ENCODE peak calls at places on chromosomes 12 and 14, in seven cellular contexts. One of them, this sample, is unnamed. For H3K4me1, the result is how much of the 10 kb centered on the place peaks cover.

GRCh38 chr12:45183263-45183662 is 32.6 kb upstream of the ANO6 start:
- DNase-seq in Karpas-422: no peak
- DNase-seq in adrenal gland: no peak
- DNase-seq in prostate gland: no peak
- DNase-seq in OCI-LY7: peak
- DNase-seq in naive thymus-derived CD4-positive, alpha-beta T cell: no peak
- DNase-seq in CD4-positive, CD25-positive, alpha-beta regulatory T cell: peak
- DNase-seq in this sample: peak

GRCh38 chr14:35224615-35225014 is 67.6 kb upstream of the PSMA6 start:
- DNase-seq in OCI-LY7: no peak
- DNase-seq in CD4-positive, CD25-positive, alpha-beta regulatory T cell: no peak
- DNase-seq in naive thymus-derived CD4-positive, alpha-beta T cell: no peak
- DNase-seq in Karpas-422: no peak
- DNase-seq in prostate gland: no peak
- DNase-seq in adrenal gland: no peak
- DNase-seq in this sample: no peak

GRCh38 chr14:33406766-33407165 is 468.1 kb downstream of the NPAS3 start:
- DNase-seq in adrenal gland: no peak
- DNase-seq in OCI-LY7: no peak
- DNase-seq in prostate gland: no peak
- DNase-seq in CD4-positive, CD25-positive, alpha-beta regulatory T cell: no peak
- DNase-seq in Karpas-422: no peak
- DNase-seq in naive thymus-derived CD4-positive, alpha-beta T cell: no peak
- DNase-seq in this sample: no peak

GRCh38 chr12:84874125-84874824 is 38.3 kb downstream of the SLC6A15 start:
- DNase-seq in OCI-LY7: peak
- DNase-seq in CD4-positive, CD25-positive, alpha-beta regulatory T cell: peak
- DNase-seq in prostate gland: no peak
- DNase-seq in Karpas-422: peak
- DNase-seq in naive thymus-derived CD4-positive, alpha-beta T cell: no peak
- DNase-seq in adrenal gland: no peak
- DNase-seq in this sample: peak

GRCh38 chr12:132030367-132031038 is 80.8 kb downstream of the EP400 start:
- DNase-seq in prostate gland: no peak
- DNase-seq in OCI-LY7: no peak
- DNase-seq in adrenal gland: no peak
- DNase-seq in CD4-positive, CD25-positive, alpha-beta regulatory T cell: no peak
- DNase-seq in naive thymus-derived CD4-positive, alpha-beta T cell: no peak
- DNase-seq in Karpas-422: no peak
- DNase-seq in this sample: no peak

GRCh38 chr12:73308747-73309146 is 1036.6 kb downstream of the TRHDE start:
- DNase-seq in CD4-positive, CD25-positive, alpha-beta regulatory T cell: no peak
- DNase-seq in Karpas-422: no peak
- DNase-seq in OCI-LY7: no peak
- DNase-seq in adrenal gland: no peak
- DNase-seq in prostate gland: no peak
- DNase-seq in naive thymus-derived CD4-positive, alpha-beta T cell: no peak
- DNase-seq in this sample: no peak

GRCh38 chr14:77003960-77004710 is 24.4 kb downstream of the IRF2BPL start:
- DNase-seq in OCI-LY7: no peak
- DNase-seq in naive thymus-derived CD4-positive, alpha-beta T cell: no peak
- DNase-seq in adrenal gland: no peak
- DNase-seq in Karpas-422: no peak
- DNase-seq in CD4-positive, CD25-positive, alpha-beta regulatory T cell: no peak
- DNase-seq in prostate gland: no peak
- DNase-seq in this sample: peak

GRCh38 chr14:32513571-32514009 is 184.5 kb downstream of the AKAP6 start:
- DNase-seq in naive thymus-derived CD4-positive, alpha-beta T cell: no peak
- DNase-seq in OCI-LY7: no peak
- DNase-seq in prostate gland: no peak
- DNase-seq in Karpas-422: no peak
- DNase-seq in CD4-positive, CD25-positive, alpha-beta regulatory T cell: no peak
- DNase-seq in adrenal gland: no peak
- DNase-seq in this sample: no peak

GRCh38 chr12:129789921-129790320 is 113.9 kb downstream of the TMEM132D start:
- DNase-seq in prostate gland: no peak
- DNase-seq in adrenal gland: no peak
- DNase-seq in naive thymus-derived CD4-positive, alpha-beta T cell: no peak
- DNase-seq in Karpas-422: no peak
- DNase-seq in OCI-LY7: no peak
- DNase-seq in CD4-positive, CD25-positive, alpha-beta regulatory T cell: no peak
- DNase-seq in this sample: no peak

GRCh38 chr12:49762468-49762847 is 21.1 kb downstream of the TMBIM6 start:
- DNase-seq in naive thymus-derived CD4-positive, alpha-beta T cell: no peak
- DNase-seq in OCI-LY7: no peak
- DNase-seq in adrenal gland: no peak
- DNase-seq in CD4-positive, CD25-positive, alpha-beta regulatory T cell: peak
- DNase-seq in Karpas-422: no peak
- DNase-seq in prostate gland: no peak
- DNase-seq in this sample: no peak

GRCh38 chr12:131828671-131829350 is 618 bp downstream of the MMP17 start:
- DNase-seq in OCI-LY7: no peak
- DNase-seq in Karpas-422: no peak
- DNase-seq in CD4-positive, CD25-positive, alpha-beta regulatory T cell: peak
- DNase-seq in adrenal gland: no peak
- DNase-seq in naive thymus-derived CD4-positive, alpha-beta T cell: no peak
- DNase-seq in prostate gland: no peak
- DNase-seq in this sample: peak

GRCh38 chr12:53344824-53345485 is 8.8 kb upstream of the SP7 start:
- DNase-seq in CD4-positive, CD25-positive, alpha-beta regulatory T cell: peak
- DNase-seq in naive thymus-derived CD4-positive, alpha-beta T cell: peak
- DNase-seq in adrenal gland: peak
- DNase-seq in prostate gland: peak
- DNase-seq in Karpas-422: peak
- DNase-seq in OCI-LY7: peak
- DNase-seq in this sample: peak

DNA sequence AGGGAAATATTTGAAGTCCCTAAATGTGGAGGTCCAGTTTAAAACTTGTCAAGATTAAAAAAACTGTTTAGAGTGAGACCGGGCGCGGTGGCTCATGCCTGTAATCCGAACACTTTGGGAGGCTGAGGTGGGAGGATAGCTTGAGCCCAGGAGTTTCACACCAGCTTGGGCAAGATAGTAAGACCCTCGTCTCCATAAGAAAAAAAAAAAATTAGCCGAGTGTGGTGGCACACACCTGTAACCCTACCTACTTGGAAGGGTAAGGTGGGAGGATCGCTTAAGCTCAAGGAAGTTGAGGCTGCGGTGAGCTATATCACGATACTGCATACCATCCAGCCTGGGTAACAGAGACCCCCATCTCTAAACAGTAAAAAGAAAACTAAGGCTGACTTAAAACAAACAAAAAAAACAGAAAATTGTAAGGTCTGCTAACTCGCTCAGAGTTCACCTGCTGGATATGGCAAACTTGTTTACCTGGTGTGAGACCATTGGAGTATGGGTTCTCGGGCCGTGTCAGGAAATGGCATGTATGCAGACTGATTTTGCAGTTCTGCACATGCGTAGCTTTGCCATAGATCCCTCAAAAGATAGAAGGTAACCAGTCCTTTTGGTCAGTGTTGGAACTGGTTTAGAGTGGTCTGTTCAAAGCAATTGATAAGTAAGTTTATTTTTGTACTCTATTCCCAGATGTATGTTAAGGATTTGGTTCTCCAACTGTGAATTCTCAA is 2.1 kb downstream of the RNF10 start:
- DNase-seq in prostate gland: peak
- DNase-seq in naive thymus-derived CD4-positive, alpha-beta T cell: no peak
- DNase-seq in Karpas-422: no peak
- DNase-seq in adrenal gland: no peak
- DNase-seq in CD4-positive, CD25-positive, alpha-beta regulatory T cell: peak
- DNase-seq in OCI-LY7: peak
- DNase-seq in this sample: no peak
- H3K4me1 ChIP-seq in prostate gland: under half
- H3K4me1 ChIP-seq in naive thymus-derived CD4-positive, alpha-beta T cell: under half
- H3K4me1 ChIP-seq in Karpas-422: under half
- H3K4me1 ChIP-seq in adrenal gland: half or more
- H3K4me1 ChIP-seq in CD4-positive, CD25-positive, alpha-beta regulatory T cell: half or more
- H3K4me1 ChIP-seq in OCI-LY7: half or more
- H3K4me1 ChIP-seq in this sample: half or more

DNA sequence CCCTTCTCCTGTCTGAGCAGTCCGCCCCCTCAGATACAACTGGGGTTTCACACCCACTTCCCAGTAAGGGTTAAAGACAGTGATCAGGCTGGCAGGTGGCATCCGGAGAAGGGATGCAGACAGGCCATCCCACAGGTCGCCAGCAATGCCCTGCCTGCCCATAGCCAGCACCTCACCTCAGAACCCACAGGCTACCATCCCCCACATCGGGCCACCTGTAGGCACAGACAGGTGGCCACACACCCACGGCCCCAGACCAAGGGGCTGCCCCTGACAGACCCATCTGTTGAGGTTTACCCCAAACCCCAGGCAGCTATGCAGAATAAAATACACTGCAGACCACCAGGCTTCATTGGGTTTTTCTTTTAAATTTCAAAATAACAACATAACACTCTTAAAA is 57.5 kb downstream of the CCNK start:
- DNase-seq in naive thymus-derived CD4-positive, alpha-beta T cell: no peak
- DNase-seq in Karpas-422: no peak
- DNase-seq in OCI-LY7: no peak
- DNase-seq in prostate gland: no peak
- DNase-seq in CD4-positive, CD25-positive, alpha-beta regulatory T cell: no peak
- DNase-seq in adrenal gland: no peak
- DNase-seq in this sample: no peak
- H3K4me1 ChIP-seq in naive thymus-derived CD4-positive, alpha-beta T cell: under half
- H3K4me1 ChIP-seq in Karpas-422: under half
- H3K4me1 ChIP-seq in OCI-LY7: under half
- H3K4me1 ChIP-seq in prostate gland: under half
- H3K4me1 ChIP-seq in CD4-positive, CD25-positive, alpha-beta regulatory T cell: under half
- H3K4me1 ChIP-seq in adrenal gland: under half
- H3K4me1 ChIP-seq in this sample: under half

DNA sequence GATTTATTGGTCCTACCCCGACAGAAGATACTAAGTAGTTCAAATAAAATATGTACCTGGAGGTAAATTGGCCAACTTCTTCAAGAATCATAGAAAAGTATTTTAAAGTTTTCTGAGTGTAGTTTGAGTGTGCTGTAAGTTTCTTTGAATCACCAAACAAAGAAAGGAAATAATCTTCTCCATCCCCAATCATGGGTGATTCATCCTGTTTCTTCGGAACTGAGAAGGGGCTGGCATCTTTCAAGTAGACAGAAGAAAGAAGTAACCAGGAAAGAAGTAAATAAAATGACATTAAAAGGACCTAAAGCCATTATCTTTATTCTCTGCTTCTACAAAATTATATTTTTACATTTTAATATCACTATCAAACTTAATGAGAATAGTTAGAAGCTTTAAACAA is 6.8 kb downstream of the LMNTD1 start:
- DNase-seq in Karpas-422: no peak
- DNase-seq in CD4-positive, CD25-positive, alpha-beta regulatory T cell: no peak
- DNase-seq in OCI-LY7: no peak
- DNase-seq in adrenal gland: no peak
- DNase-seq in naive thymus-derived CD4-positive, alpha-beta T cell: no peak
- DNase-seq in prostate gland: no peak
- DNase-seq in this sample: peak
- H3K4me1 ChIP-seq in Karpas-422: under half
- H3K4me1 ChIP-seq in CD4-positive, CD25-positive, alpha-beta regulatory T cell: under half
- H3K4me1 ChIP-seq in OCI-LY7: under half
- H3K4me1 ChIP-seq in adrenal gland: under half
- H3K4me1 ChIP-seq in naive thymus-derived CD4-positive, alpha-beta T cell: under half
- H3K4me1 ChIP-seq in prostate gland: under half
- H3K4me1 ChIP-seq in this sample: under half

GRCh38 chr12:6945613-6946012 is 1.8 kb downstream of the C12orf57 start:
- DNase-seq in CD4-positive, CD25-positive, alpha-beta regulatory T cell: no peak
- DNase-seq in naive thymus-derived CD4-positive, alpha-beta T cell: no peak
- DNase-seq in OCI-LY7: peak
- DNase-seq in adrenal gland: no peak
- DNase-seq in prostate gland: no peak
- DNase-seq in Karpas-422: no peak
- DNase-seq in this sample: no peak

GRCh38 chr12:6946920-6947374 is 3.1 kb downstream of the C12orf57 start:
- DNase-seq in OCI-LY7: no peak
- DNase-seq in prostate gland: no peak
- DNase-seq in Karpas-422: no peak
- DNase-seq in naive thymus-derived CD4-positive, alpha-beta T cell: no peak
- DNase-seq in CD4-positive, CD25-positive, alpha-beta regulatory T cell: no peak
- DNase-seq in adrenal gland: no peak
- DNase-seq in this sample: no peak

GRCh38 chr12:6946033-6946919 is 2.5 kb downstream of the C12orf57 start:
- DNase-seq in OCI-LY7: peak
- DNase-seq in CD4-positive, CD25-positive, alpha-beta regulatory T cell: peak
- DNase-seq in prostate gland: peak
- DNase-seq in Karpas-422: peak
- DNase-seq in adrenal gland: peak
- DNase-seq in naive thymus-derived CD4-positive, alpha-beta T cell: no peak
- DNase-seq in this sample: peak

GRCh38 chr12:6949063-6949594 is 2.0 kb upstream of the PTPN6 start:
- DNase-seq in naive thymus-derived CD4-positive, alpha-beta T cell: no peak
- DNase-seq in adrenal gland: no peak
- DNase-seq in prostate gland: no peak
- DNase-seq in OCI-LY7: no peak
- DNase-seq in CD4-positive, CD25-positive, alpha-beta regulatory T cell: peak
- DNase-seq in Karpas-422: peak
- DNase-seq in this sample: no peak

DNA sequence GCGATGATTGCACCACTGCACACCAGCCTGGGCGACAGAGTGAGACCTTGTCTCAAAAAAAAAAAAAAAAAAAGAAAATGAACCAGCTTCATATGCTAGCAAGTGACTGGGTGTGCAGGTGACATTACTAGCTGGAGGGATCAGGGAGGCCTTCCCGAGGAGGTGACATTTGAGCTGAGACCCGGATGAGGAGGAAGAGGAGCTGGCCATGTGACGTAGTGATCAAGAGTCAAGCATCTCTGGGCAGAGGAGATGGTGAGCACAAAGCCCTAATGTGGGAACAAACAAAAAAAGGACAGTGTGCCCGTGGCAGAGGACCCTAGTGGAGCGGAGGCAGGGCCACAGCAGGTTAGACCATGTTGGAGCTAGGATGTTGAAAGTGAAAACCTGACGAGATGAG is 3.5 kb upstream of the PTPN6 start:
- DNase-seq in Karpas-422: no peak
- DNase-seq in naive thymus-derived CD4-positive, alpha-beta T cell: no peak
- DNase-seq in prostate gland: no peak
- DNase-seq in adrenal gland: no peak
- DNase-seq in OCI-LY7: peak
- DNase-seq in CD4-positive, CD25-positive, alpha-beta regulatory T cell: no peak
- DNase-seq in this sample: no peak
- H3K4me1 ChIP-seq in Karpas-422: half or more
- H3K4me1 ChIP-seq in naive thymus-derived CD4-positive, alpha-beta T cell: half or more
- H3K4me1 ChIP-seq in prostate gland: under half
- H3K4me1 ChIP-seq in adrenal gland: under half
- H3K4me1 ChIP-seq in OCI-LY7: half or more
- H3K4me1 ChIP-seq in CD4-positive, CD25-positive, alpha-beta regulatory T cell: half or more
- H3K4me1 ChIP-seq in this sample: under half

This sample was measured in cardiac muscle cell.